ENCODE peak calls at places on chromosomes 3 and 15, in ten cellular contexts. B, P, M, X, J, S, I, W, L and F are unnamed samples.

GRCh38 chr15:23516866-23517265 is 48.6 kb upstream of the MKRN3 start:
- DNase-seq in B (no peak), P (no peak), M (no peak), X (no peak), J (no peak), S (no peak), I (no peak), W (no peak), L (no peak), F (no peak)

GRCh38 chr15:67838789-67839332 is 984 bp downstream of the RNU6-1 start:
- DNase-seq in B (peak; percentile 59), P (peak; percentile 84), M (no peak), X (peak; percentile 62), J (peak; percentile 85), S (peak; percentile 89), I (peak; percentile 67), W (no peak), L (peak; percentile 86), F (peak; percentile 75)

GRCh38 chr3:37526511-37526910 is 335.2 kb upstream of the CTDSPL start:
- DNase-seq in B (peak; percentile 45), P (no peak), M (no peak), X (peak; percentile 94), J (peak; percentile 91), S (no peak), I (peak; percentile 77), W (peak; percentile 67), L (no peak), F (no peak)

GRCh38 chr3:142577701-142578308 is 728 bp downstream of the ATR start:
- DNase-seq in B (no peak), P (no peak), M (no peak), X (no peak), J (no peak), S (no peak), I (no peak), W (no peak), L (no peak), F (no peak)

GRCh38 chr3:171867976-171868375 is 24.8 kb downstream of the TMEM212 start:
- DNase-seq in B (no peak), P (no peak), M (no peak), X (no peak), J (no peak), S (no peak), I (no peak), W (no peak), L (no peak), F (no peak)

GRCh38 chr3:133488785-133489367 is 84.6 kb upstream of the CDV3 start:
- DNase-seq in B (no peak), P (no peak), M (no peak), X (no peak), J (no peak), S (no peak), I (no peak), W (no peak), L (no peak), F (no peak)

GRCh38 chr3:160577093-160577492 is 11.7 kb upstream of the KPNA4 start:
- DNase-seq in B (no peak), P (no peak), M (no peak), X (no peak), J (no peak), S (no peak), I (no peak), W (no peak), L (no peak), F (no peak)

GRCh38 chr3:29026301-29026700 is 254.6 kb upstream of the RBMS3 start:
- DNase-seq in B (no peak), P (no peak), M (no peak), X (no peak), J (no peak), S (no peak), I (no peak), W (no peak), L (no peak), F (no peak)

DNA sequence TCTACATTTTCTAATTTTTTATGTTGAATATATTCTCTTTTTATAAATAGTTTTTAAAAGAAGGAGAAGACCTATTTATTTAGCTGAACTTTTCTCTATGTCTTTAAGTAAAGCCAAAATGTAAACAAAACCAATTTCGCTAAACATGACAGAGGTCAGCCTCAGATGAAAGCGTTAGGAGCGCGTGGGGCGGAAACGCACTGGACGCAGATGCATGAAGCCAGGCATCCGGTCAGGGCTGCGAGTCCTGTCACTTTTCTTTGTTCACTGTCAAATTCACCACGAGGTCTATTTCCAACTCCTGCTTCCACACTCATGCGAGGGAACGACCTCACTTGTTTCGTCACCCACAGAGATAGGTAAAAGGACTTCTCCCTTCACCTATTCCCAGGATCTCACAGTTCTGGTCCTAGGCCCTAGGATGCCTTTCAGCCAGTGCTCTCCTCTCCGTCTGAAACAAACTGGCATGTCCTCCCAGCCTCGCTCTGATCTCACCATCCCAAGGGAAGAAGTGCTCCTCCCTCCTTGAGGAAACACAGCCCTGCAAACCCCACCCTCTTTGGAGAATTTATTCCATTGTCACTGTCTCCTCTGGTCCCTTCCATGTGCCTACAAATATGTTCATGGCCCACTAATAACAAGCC is 57.9 kb downstream of the ITGB5 start:
- DNase-seq in B (no peak), P (no peak), M (no peak), X (peak; percentile 72), J (peak; percentile 72), S (no peak), I (no peak), W (no peak), L (no peak), F (no peak)
- H3K27ac ChIP-seq in B (no peak overlapping the region), P (no peak overlapping the region), M (no peak overlapping the region), X (peak overlapping the region; percentile 83), J (peak overlapping the region; percentile 50), S (no peak overlapping the region), I (peak overlapping the region; percentile 59), W (peak overlapping the region; percentile 91), L (peak overlapping the region; percentile 73), F (no peak overlapping the region)

GRCh38 chr3:82954486-82954885 is 1193.0 kb upstream of the GBE1 start:
- DNase-seq in B (no peak), P (no peak), M (no peak), X (no peak), J (no peak), S (no peak), I (no peak), W (no peak), L (no peak), F (no peak)

DNA sequence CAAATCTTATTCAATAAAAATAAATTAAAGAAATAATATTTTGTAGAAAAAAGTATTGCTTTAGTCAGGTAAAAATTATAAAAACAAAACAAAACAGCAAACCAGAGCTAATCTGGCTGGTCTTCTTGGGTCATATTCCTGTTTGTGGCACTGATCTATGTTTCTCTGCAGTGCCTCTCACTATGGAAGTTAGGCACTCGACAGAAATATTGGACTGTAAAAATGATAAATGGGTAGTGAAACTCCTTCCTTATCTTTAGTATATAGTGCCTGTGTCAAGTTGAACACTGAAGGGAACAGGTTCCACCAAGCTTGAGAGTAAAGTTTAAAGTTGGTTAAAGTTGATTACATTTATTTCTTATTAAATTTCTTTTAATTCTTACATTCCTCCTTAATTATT is 1195.6 kb upstream of the GBE1 start:
- DNase-seq in B (no peak), P (no peak), M (no peak), X (no peak), J (no peak), S (no peak), I (no peak), W (no peak), L (no peak), F (no peak)
- H3K27ac ChIP-seq in B (no peak overlapping the region), P (no peak overlapping the region), M (no peak overlapping the region), X (no peak overlapping the region), J (no peak overlapping the region), S (no peak overlapping the region), I (no peak overlapping the region), W (no peak overlapping the region), L (no peak overlapping the region), F (no peak overlapping the region)

GRCh38 chr3:104956620-104957345 is 409.9 kb upstream of the ALCAM start:
- DNase-seq in B (no peak), P (no peak), M (no peak), X (no peak), J (no peak), S (no peak), I (no peak), W (no peak), L (no peak), F (no peak)

GRCh38 chr3:104952587-104952986 is 414.1 kb upstream of the ALCAM start:
- DNase-seq in B (no peak), P (no peak), M (no peak), X (no peak), J (no peak), S (no peak), I (no peak), W (no peak), L (peak; percentile 55), F (no peak)

GRCh38 chr3:104947946-104948345 is 418.8 kb upstream of the ALCAM start:
- DNase-seq in B (no peak), P (no peak), M (no peak), X (no peak), J (no peak), S (no peak), I (no peak), W (no peak), L (no peak), F (no peak)

GRCh38 chr3:104952160-104952559 is 414.5 kb upstream of the ALCAM start:
- DNase-seq in B (no peak), P (no peak), M (no peak), X (no peak), J (no peak), S (no peak), I (no peak), W (no peak), L (no peak), F (no peak)

DNA sequence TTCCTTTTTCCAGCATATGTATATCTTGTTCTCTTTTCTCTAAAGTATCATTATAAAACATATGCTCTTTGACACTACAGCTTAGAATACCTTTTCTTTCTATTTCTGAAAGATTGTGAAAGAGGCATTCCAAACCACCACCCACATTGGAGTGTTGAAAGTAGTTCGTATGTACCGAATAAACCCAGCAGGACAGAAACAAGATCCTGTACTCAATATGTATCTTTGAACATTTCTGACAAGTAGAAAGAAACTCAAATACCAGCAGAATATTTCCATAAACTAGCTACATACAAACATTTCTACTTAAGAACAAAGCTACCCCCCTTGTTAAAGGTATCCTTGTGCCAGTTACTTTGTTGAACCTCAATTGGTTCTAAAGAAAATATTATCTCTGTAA is 415.3 kb upstream of the ALCAM start:
- DNase-seq in B (no peak), P (no peak), M (no peak), X (no peak), J (no peak), S (no peak), I (no peak), W (no peak), L (no peak), F (no peak)
- H3K27ac ChIP-seq in B (no peak overlapping the region), P (no peak overlapping the region), M (no peak overlapping the region), X (no peak overlapping the region), J (no peak overlapping the region), S (no peak overlapping the region), I (no peak overlapping the region), W (no peak overlapping the region), L (no peak overlapping the region), F (no peak overlapping the region)

DNA sequence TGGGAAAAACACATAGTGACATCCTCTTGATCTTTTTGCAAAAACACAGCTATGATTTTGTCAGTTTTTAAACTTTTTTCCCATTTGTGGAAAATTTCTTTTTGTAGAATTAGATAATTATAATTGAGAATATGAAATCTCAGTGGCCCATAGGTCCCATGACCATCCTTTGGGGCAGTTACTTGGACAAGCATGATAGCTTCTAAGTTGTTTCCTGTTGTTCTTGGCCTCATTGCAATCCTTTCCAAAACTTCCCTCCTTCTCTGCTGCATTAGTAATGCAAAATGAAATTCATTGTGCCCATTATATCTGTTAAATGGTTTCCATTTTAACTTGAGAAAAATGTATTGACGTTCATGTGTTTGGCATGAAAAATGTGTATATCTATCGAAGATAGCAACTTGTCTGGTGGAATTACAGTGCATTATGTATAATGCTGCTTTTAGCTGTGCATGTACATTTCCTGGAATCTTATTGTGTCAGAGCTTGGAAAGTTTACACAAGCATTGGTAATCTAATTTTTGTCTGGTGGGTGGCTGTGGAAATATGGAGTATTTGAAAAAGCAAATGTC is 70.1 kb downstream of the MDFIC2 start:
- DNase-seq in B (no peak), P (no peak), M (no peak), X (no peak), J (no peak), S (no peak), I (no peak), W (no peak), L (no peak), F (no peak)
- H3K27ac ChIP-seq in B (no peak overlapping the region), P (no peak overlapping the region), M (no peak overlapping the region), X (peak overlapping the region; percentile 35), J (no peak overlapping the region), S (no peak overlapping the region), I (peak overlapping the region; percentile 22), W (no peak overlapping the region), L (no peak overlapping the region), F (no peak overlapping the region)